ENCODE peak calls at places on chromosomes 13 and 19, in six cellular contexts. M is A549; C is stimulated activated naive CD8-positive, alpha-beta T cell treated with anti-CD3 and anti-CD28 coated beads, Interleukin-15, Interleukin-2, amounts not matched to agents 100 U/mL and 50 U/mL, for 24 hours; N is HCT116; D is MCF 10A; E is A172. X is an unnamed sample.

GRCh38 chr19:12872255-12872654 is 9.0 kb downstream of the DNASE2 start:
- DNase-seq in M (no peak), E (no peak), D (no peak), C (no peak), N (no peak), X (no peak)

GRCh38 chr19:35797663-35798062 is 15.0 kb downstream of the PRODH2 start:
- DNase-seq in C (peak), N (no peak), D (no peak), E (no peak), M (no peak), X (no peak)

GRCh38 chr19:16068696-16069259 is 7.5 kb upstream of the TPM4 start:
- DNase-seq in N (no peak), E (no peak), D (no peak), M (no peak), C (no peak), X (no peak)

GRCh38 chr13:112728375-112729126 is 38.7 kb downstream of the ATP11A start:
- DNase-seq in C (no peak), E (no peak), N (no peak), D (no peak), M (no peak), X (no peak)

GRCh38 chr19:35642798-35643254 is 1.3 kb downstream of the ETV2 start:
- DNase-seq in C (no peak), N (no peak), E (no peak), D (no peak), M (no peak), X (no peak)

GRCh38 chr13:76296751-76297150 is 589.5 kb downstream of the KCTD12 start:
- DNase-seq in N (no peak), M (no peak), E (no peak), C (no peak), D (no peak), X (no peak)

GRCh38 chr13:86383151-86383550 is 583.9 kb upstream of the SLITRK6 start:
- DNase-seq in E (no peak), N (no peak), M (no peak), C (no peak), D (no peak), X (no peak)

GRCh38 chr19:1929051-1929742 is 11.8 kb upstream of the CSNK1G2 start:
- DNase-seq in E (peak), M (peak), D (peak), N (peak), C (peak), X (peak)